ENCODE peak calls at places on chromosomes 6 and 20, in five cellular contexts. G is NAMALWA; V is stimulated activated CD4-positive, alpha-beta T cell treated with anti-CD3 and anti-CD28 coated beads, Interleukin-4, amount 100 ng/mL, for 24 hours; X is T-helper 9 cell; E is amniotic stem cell. N is an unnamed sample.

GRCh38 chr20:53786445-53787267 is 193.0 kb upstream of the ZNF217 start:
- DNase-seq in G (no peak), V (no peak), X (no peak), E (no peak), N (no peak)

GRCh38 chr20:53384392-53384791 is 209.2 kb downstream of the ZNF217 start:
- DNase-seq in G (no peak), V (no peak), X (no peak), E (no peak), N (no peak)

GRCh38 chr6:99905209-99906106 is 88.6 kb downstream of the MCHR2 start:
- DNase-seq in G (peak), V (no peak), X (no peak), E (peak), N (peak)

GRCh38 chr6:96899599-96899998 is 1.9 kb upstream of the NDUFAF4 start:
- DNase-seq in G (no peak), V (no peak), X (no peak), E (no peak), N (no peak)

GRCh38 chr6:140857734-140858380 is 1274.9 kb upstream of the GJE1 start:
- DNase-seq in G (no peak), V (no peak), X (no peak), E (peak), N (no peak)

GRCh38 chr6:161557333-161558107 is 283.7 kb upstream of the AGPAT4 start:
- DNase-seq in G (no peak), V (no peak), X (no peak), E (no peak), N (no peak)

GRCh38 chr6:80214436-80215022 is 108.1 kb downstream of the BCKDHB start:
- DNase-seq in G (peak), V (no peak), X (no peak), E (peak), N (peak)

GRCh38 chr6:38897507-38897906 is 151.1 kb upstream of the GLP1R start:
- DNase-seq in G (no peak), V (no peak), X (no peak), E (no peak), N (no peak)

GRCh38 chr6:42454428-42454791 is 2.7 kb upstream of the TRERF1 start:
- DNase-seq in G (no peak), V (no peak), X (no peak), E (no peak), N (no peak)

GRCh38 chr6:43622541-43622940 is 6.5 kb downstream of the GTPBP2 start:
- DNase-seq in G (no peak), V (no peak), X (no peak), E (no peak), N (no peak)

GRCh38 chr20:35264755-35265154 is 13.2 kb downstream of the MMP24OS start:
- DNase-seq in G (no peak), V (no peak), X (no peak), E (no peak), N (no peak)

GRCh38 chr6:11367638-11368199 is 135.3 kb upstream of the NEDD9 start:
- DNase-seq in G (no peak), V (no peak), X (no peak), E (no peak), N (no peak)

GRCh38 chr20:51654060-51654459 is 111.5 kb upstream of the NFATC2 start:
- DNase-seq in G (no peak), V (no peak), X (no peak), E (no peak), N (no peak)

GRCh38 chr20:2312876-2313275 is 17.1 kb downstream of the TGM3 start:
- DNase-seq in G (no peak), V (no peak), X (no peak), E (no peak), N (no peak)

GRCh38 chr6:45504947-45505346 is 127.2 kb upstream of the SUPT3H start:
- DNase-seq in G (no peak), V (no peak), X (no peak), E (no peak), N (no peak)

GRCh38 chr20:62804021-62804631 is 509 bp upstream of the OGFR start:
- DNase-seq in G (peak), V (no peak), X (no peak), E (no peak), N (no peak)

GRCh38 chr6:37061157-37061804 is 55.8 kb downstream of the FGD2 start:
- DNase-seq in G (peak), V (no peak), X (no peak), E (no peak), N (peak)

GRCh38 chr6:1596088-1596852 is 13.4 kb upstream of the FOXC1 start:
- DNase-seq in G (peak), V (peak), X (peak), E (no peak), N (peak)

GRCh38 chr20:14922503-14923267 is 585.3 kb upstream of the FLRT3 start:
- DNase-seq in G (no peak), V (no peak), X (no peak), E (no peak), N (no peak)

GRCh38 chr6:47309326-47310130 is at the start of gene TNFRSF21:
- DNase-seq in G (peak), V (peak), X (peak), E (peak), N (peak)

GRCh38 chr6:134956032-134956431 is 6.1 kb upstream of the ALDH8A1 start:
- DNase-seq in G (no peak), V (no peak), X (no peak), E (no peak), N (no peak)

N was measured in MM.1S.